ENCODE peak calls at places on chromosomes 11 and 22, in ten cellular contexts. V is heart left ventricle, H is RWPE1, K is tibial nerve, R is GM23338, D is tibial artery, Z is cardiac fibroblast, J is endodermal cell, E is breast epithelium, S is mesothelial cell of epicardium. P is an unnamed sample.

GRCh38 chr11:121967131-121967689 is 148.8 kb downstream of the BLID start:
- DNase-seq in H (no peak), V (no peak), Z (no peak), E (no peak), R (no peak), S (no peak), D (no peak), J (no peak), K (no peak), P (no peak)

GRCh38 chr11:128886401-128887119 is 4.6 kb upstream of the KCNJ5 start:
- DNase-seq in V (no peak), J (peak; percentile 68), D (no peak), K (no peak), E (no peak), S (no peak), R (peak; percentile 53), H (peak; percentile 18), Z (no peak), P (no peak)

GRCh38 chr11:69293819-69294505 is at the start of gene MYEOV:
- DNase-seq in R (peak; percentile 79), H (peak; percentile 87), V (no peak), S (no peak), K (no peak), Z (peak; percentile 55), J (peak; percentile 93), D (no peak), E (no peak), P (no peak)

GRCh38 chr11:111414267-111414931 is 35.3 kb upstream of the POU2AF1 start:
- DNase-seq in S (no peak), H (no peak), R (no peak), Z (no peak), D (no peak), V (no peak), E (no peak), J (peak; percentile 38), K (no peak), P (no peak)

GRCh38 chr11:73297231-73297590 is 10.9 kb upstream of the ARHGEF17 start:
- DNase-seq in D (no peak), E (no peak), J (no peak), H (no peak), S (no peak), K (no peak), V (no peak), R (peak; percentile 27), Z (no peak), P (no peak)

GRCh38 chr22:11627436-11627797 is 3900.6 kb upstream of the OR11H1 start:
- DNase-seq in S (no peak), Z (no peak), K (no peak), V (no peak), E (no peak), D (no peak), H (no peak), R (no peak), J (no peak), P (no peak)

GRCh38 chr11:128725630-128726461 is 32.0 kb downstream of the FLI1 start:
- DNase-seq in R (no peak), D (no peak), E (no peak), K (no peak), H (no peak), J (no peak), Z (peak; percentile 40), V (no peak), S (no peak), P (no peak)

GRCh38 chr22:17969732-17970131 is 54.6 kb downstream of the MICAL3 start:
- DNase-seq in E (no peak), R (no peak), J (no peak), H (peak; percentile 42), D (no peak), Z (peak; percentile 96), V (peak; percentile 66), S (no peak), K (no peak), P (no peak)

GRCh38 chr22:37918580-37919274 is 12.6 kb downstream of the MICALL1 start:
- DNase-seq in Z (no peak), J (no peak), R (no peak), D (no peak), V (peak; percentile 45), K (no peak), S (no peak), H (no peak), E (no peak), P (no peak)

GRCh38 chr11:134725939-134726639 is 314.0 kb upstream of the B3GAT1 start:
- DNase-seq in Z (no peak), J (peak; percentile 71), K (no peak), V (no peak), R (peak; percentile 77), S (no peak), D (no peak), E (no peak), H (peak; percentile 49), P (no peak)

GRCh38 chr11:5929571-5929970 is 12.5 kb upstream of the OR56A3 start:
- DNase-seq in Z (no peak), H (no peak), S (no peak), E (no peak), D (no peak), R (no peak), V (no peak), J (no peak), K (no peak), P (no peak)

GRCh38 chr22:27918351-27919221 is 470 bp downstream of the PITPNB start:
- DNase-seq in D (peak; percentile 65), V (peak; percentile 79), J (peak; percentile 83), E (peak; percentile 40), S (peak; percentile 45), R (peak; percentile 77), K (peak; percentile 15), Z (peak; percentile 50), H (peak; percentile 52), P (peak; percentile 62)

GRCh38 chr11:26764825-26765224 is 43.0 kb upstream of the SLC5A12 start:
- DNase-seq in K (no peak), H (no peak), Z (no peak), J (no peak), D (no peak), S (no peak), R (no peak), V (no peak), E (no peak), P (no peak)

GRCh38 chr11:61146413-61146812 is 14.8 kb downstream of the VPS37C start:
- DNase-seq in D (no peak), J (no peak), R (no peak), H (no peak), E (no peak), S (no peak), Z (no peak), V (peak; percentile 46), K (no peak), P (no peak)

GRCh38 chr11:873723-874122 is 31.1 kb downstream of the TSPAN4 start:
- DNase-seq in V (no peak), J (no peak), R (no peak), K (no peak), S (no peak), D (no peak), Z (no peak), H (no peak), E (no peak), P (no peak)

GRCh38 chr22:31532060-31532459 is 35.7 kb downstream of the SFI1 start:
- DNase-seq in Z (no peak), H (no peak), V (no peak), S (no peak), K (no peak), D (no peak), J (peak; percentile 13), E (no peak), R (no peak), P (no peak)

GRCh38 chr22:23386245-23386631 is 193.9 kb downstream of the IGLL1 start:
- DNase-seq in H (no peak), E (no peak), D (peak; percentile 16), K (no peak), Z (peak; percentile 2), J (no peak), R (no peak), S (no peak), V (no peak), P (no peak)
- TF ChIP-seq CTCF in H (peak; percentile 63), E (no peak), D (no peak), K (no peak), Z (no peak), J (no peak), R (no peak), S (peak; percentile 61), V (no peak), P (peak; percentile 69)

DNA sequence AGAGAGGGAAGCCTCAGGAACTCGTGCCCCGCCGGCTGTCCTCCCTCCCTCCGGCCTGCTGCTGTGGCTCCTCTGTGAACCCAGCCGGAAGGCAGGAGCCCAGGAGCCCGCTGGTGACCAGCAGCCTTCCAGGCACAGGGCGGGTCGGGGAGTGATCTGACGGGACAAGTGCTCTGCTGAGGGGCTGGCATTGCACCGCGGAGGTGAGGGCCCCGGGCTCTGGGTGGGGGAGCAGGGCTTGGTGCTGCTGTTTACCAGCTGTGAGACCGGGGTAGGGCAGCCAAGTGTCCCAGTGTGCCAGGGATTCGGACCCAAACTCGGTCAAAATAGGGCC is 53.3 kb downstream of the FLRT1 start:
- DNase-seq in K (no peak), S (no peak), J (no peak), E (no peak), H (no peak), D (no peak), V (no peak), R (no peak), Z (no peak), P (no peak)
- TF ChIP-seq CTCF in K (no peak), S (no peak), J (no peak), E (no peak), H (no peak), D (no peak), V (no peak), R (no peak), Z (no peak), P (no peak)

GRCh38 chr11:89161949-89162348 is 15.7 kb upstream of the TYR start:
- DNase-seq in V (no peak), K (no peak), Z (no peak), H (no peak), J (no peak), S (no peak), R (no peak), D (no peak), E (no peak), P (no peak)
- TF ChIP-seq CTCF in V (no peak), K (no peak), Z (no peak), H (no peak), J (no peak), S (no peak), R (no peak), D (no peak), E (no peak), P (no peak)

GRCh38 chr11:82315093-82315492 is 418.6 kb downstream of the FAM181B start:
- DNase-seq in K (no peak), S (peak; percentile 20), H (peak; percentile 6), V (no peak), J (peak; percentile 88), E (no peak), R (peak; percentile 81), D (no peak), Z (no peak), P (peak; percentile 30)
- TF ChIP-seq CTCF in K (no peak), S (peak; percentile 44), H (no peak), V (no peak), J (peak; percentile 84), E (peak; percentile 21), R (peak; percentile 81), D (no peak), Z (no peak), P (peak; percentile 53)

P was measured in glutamatergic neuron.